ENCODE peak calls at places on chromosomes 13 and 19, in five cellular contexts. K is OCI-LY7, C is IMR-90, B is HCT116, G is breast epithelium. M is an unnamed sample.
A peak's percentile ranks its signal among the peaks of the same experiment; 100 is the strongest.

GRCh38 chr13:60411983-60412382 is 15.0 kb downstream of the TDRD3 start:
- DNase-seq in K (no peak), C (no peak), B (no peak), G (no peak), M (no peak)

GRCh38 chr19:45505151-45505995 is 1.9 kb upstream of the VASP start:
- DNase-seq in K (no peak), C (peak; percentile 58), B (no peak), G (no peak), M (no peak)

GRCh38 chr19:43439183-43440063 is 24.7 kb downstream of the TEX101 start:
- DNase-seq in K (peak; percentile 13), C (no peak), B (peak; percentile 38), G (no peak), M (no peak)

GRCh38 chr19:18450934-18451836 is 13.3 kb upstream of the ISYNA1 start:
- DNase-seq in K (peak; percentile 77), C (peak; percentile 64), B (no peak), G (peak; percentile 86), M (peak; percentile 93)

GRCh38 chr13:26813626-26814348 is 53.2 kb upstream of the GPR12 start:
- DNase-seq in K (no peak), C (no peak), B (no peak), G (no peak), M (no peak)

GRCh38 chr19:30256510-30256850 is 115.7 kb upstream of the ZNF536 start:
- DNase-seq in K (no peak), C (no peak), B (no peak), G (no peak), M (no peak)

GRCh38 chr13:60482012-60482411 is 85.0 kb downstream of the TDRD3 start:
- DNase-seq in K (no peak), C (peak; percentile 33), B (no peak), G (no peak), M (no peak)

GRCh38 chr19:45403781-45404556 is 900 bp downstream of the PPP1R13L start:
- DNase-seq in K (peak; percentile 79), C (no peak), B (no peak), G (peak; percentile 81), M (peak; percentile 76)

GRCh38 chr13:84802073-84802472 is 919.8 kb upstream of the SLITRK1 start:
- DNase-seq in K (no peak), C (no peak), B (no peak), G (no peak), M (no peak)

GRCh38 chr19:16143399-16144215 is at the start of gene HSH2D:
- DNase-seq in K (peak; percentile 97), C (no peak), B (peak; percentile 77), G (peak; percentile 60), M (peak; percentile 95)

GRCh38 chr13:30235206-30235605 is 72.1 kb downstream of the KATNAL1 start:
- DNase-seq in K (no peak), C (no peak), B (no peak), G (no peak), M (no peak)

GRCh38 chr13:47126432-47126831 is 229.6 kb upstream of the HTR2A start:
- DNase-seq in K (no peak), C (no peak), B (no peak), G (no peak), M (no peak)

GRCh38 chr19:54312436-54313362 is at the start of gene LILRA5:
- DNase-seq in K (no peak), C (no peak), B (no peak), G (peak; percentile 27), M (no peak)

GRCh38 chr19:29376855-29377354 is 148.9 kb upstream of the VSTM2B start:
- DNase-seq in K (no peak), C (no peak), B (no peak), G (no peak), M (no peak)

DNA sequence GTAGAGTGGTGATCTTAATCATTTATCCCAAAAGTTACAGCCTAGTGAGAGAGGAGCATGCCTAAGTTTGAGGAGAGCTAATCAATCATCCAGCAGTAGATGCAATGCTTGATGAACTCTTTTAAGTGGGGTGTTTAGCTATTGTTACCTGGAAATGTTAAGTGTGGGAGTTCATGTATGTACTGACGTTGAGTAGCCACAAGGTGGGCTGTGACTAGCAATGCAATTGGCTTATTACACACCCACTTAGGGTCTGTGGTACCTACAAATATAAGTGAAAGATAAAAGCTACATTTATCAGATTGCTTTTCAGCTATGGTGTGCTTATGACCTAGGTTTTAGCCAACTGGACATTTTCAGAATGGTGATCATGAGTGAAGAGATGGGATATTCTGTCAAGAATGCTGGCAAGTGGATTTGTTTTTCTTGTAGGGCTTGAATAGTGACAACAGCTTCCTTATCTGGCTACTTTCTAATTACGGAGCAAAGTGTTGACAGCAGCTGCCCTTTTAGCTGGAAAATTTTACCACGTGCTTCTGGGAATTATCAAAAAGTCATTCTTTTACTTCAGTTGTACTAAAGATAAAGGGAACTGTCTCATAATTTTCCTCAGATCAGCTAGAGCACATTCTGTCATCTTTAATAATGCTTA is 170.6 kb downstream of the POSTN start:
- DNase-seq in K (peak; percentile 1), C (no peak), B (no peak), G (no peak), M (no peak)
- TF ChIP-seq CTCF in K (peak; percentile 43), C (no peak), B (no peak), G (no peak), M (no peak)

DNA sequence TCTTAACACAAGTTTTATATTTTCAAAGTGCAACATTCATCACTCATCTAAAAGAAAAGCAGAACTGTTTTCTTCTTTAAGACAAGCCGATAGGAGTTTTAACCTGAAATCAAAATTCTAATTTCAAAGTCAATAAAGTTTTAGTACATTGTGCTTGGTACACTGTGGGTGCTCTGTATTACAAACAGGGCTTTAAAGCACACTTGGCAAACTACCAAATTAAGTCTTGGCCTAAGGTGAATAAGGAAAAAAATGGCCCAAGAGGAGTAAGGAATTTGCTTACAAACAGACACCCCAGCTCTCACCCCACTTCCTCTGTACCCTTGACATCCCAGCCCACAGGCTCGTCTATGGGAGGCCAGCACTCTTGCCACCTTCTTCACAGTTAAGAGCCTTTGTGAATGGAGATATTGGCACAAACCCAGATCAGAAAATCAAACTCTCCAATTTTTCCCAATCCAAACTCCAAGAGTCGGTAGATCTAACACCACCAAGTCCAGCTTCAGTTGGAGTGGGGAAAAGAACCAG is 66.0 kb downstream of the ABCC4 start:
- DNase-seq in K (no peak), C (no peak), B (no peak), G (no peak), M (no peak)
- H3K27ac ChIP-seq in K (peak overlapping the region; percentile 59), C (peak overlapping the region; percentile 4), B (no peak overlapping the region), G (no peak overlapping the region), M (no peak overlapping the region)

DNA sequence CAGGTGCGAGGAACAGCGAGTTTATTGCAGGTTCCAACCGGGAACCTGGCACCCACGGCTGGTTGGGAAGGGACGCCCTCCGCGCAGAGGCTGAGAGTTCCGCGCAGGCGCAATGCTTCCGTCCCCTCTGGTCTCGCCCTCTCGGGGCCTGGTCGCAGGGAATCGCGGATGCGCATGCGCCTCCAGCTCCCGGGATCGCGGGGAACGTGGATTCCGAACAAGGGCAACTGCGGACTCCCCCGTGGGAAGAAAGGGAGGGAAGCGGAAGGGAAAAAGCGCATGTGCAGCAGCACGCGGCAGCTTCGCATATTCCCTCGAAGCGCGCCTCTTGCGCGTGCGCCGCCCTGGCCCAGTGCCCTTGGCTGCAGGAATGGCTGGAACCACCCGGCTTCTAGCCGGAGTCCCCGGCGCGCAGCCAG is 1.1 kb downstream of the TSSK6 start:
- DNase-seq in K (no peak), C (no peak), B (no peak), G (no peak), M (peak; percentile 50)
- H3K4me3 ChIP-seq in K (no peak overlapping the region), C (no peak overlapping the region), B (no peak overlapping the region), G (peak overlapping the region; percentile 6), M (no peak overlapping the region)

GRCh38 chr13:28657784-28658538 is 969 bp upstream of the POMP start:
- DNase-seq in K (peak; percentile 17), C (peak; percentile 58), B (no peak), G (no peak), M (no peak)
- TF ChIP-seq CTCF in K (peak; percentile 36), C (peak; percentile 33), B (no peak), G (no peak), M (no peak)

GRCh38 chr19:4811328-4812131 is 20.0 kb downstream of the TICAM1 start:
- DNase-seq in K (peak; percentile 83), C (peak; percentile 45), B (peak; percentile 58), G (peak; percentile 89), M (peak; percentile 80)

GRCh38 chr19:4803736-4804695 is 12.5 kb downstream of the FEM1A start:
- DNase-seq in K (peak; percentile 85), C (peak; percentile 37), B (peak; percentile 41), G (no peak), M (peak; percentile 54)

GRCh38 chr19:4802711-4803110 is 11.2 kb downstream of the FEM1A start:
- DNase-seq in K (no peak), C (no peak), B (no peak), G (no peak), M (no peak)

GRCh38 chr19:4806384-4806783 is 14.8 kb downstream of the FEM1A start:
- DNase-seq in K (no peak), C (no peak), B (no peak), G (no peak), M (no peak)

DNA sequence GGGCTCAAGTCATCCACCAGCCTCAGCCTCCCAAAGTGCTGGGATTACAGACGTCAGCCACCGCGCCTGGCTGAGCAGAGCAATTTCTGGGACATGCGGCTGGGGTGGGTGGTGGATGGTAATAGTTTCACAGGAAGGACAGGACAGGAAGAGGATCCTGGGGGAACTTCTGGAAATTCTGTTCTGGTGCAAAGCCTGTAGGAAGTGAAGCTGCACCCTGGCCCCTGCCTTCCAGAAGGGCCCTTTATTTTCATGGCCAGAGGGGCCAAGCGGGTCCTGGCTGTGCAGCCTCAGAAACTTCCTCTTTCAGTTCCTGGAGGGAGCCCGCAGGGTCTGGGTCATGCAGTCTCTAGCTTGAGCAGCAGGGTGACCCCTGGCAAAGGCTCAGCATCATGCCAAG is 15.7 kb downstream of the FEM1A start:
- DNase-seq in K (peak; percentile 69), C (no peak), B (no peak), G (no peak), M (no peak)
- H3K27ac ChIP-seq in K (peak overlapping the region; percentile 42), C (no peak overlapping the region), B (no peak overlapping the region), G (no peak overlapping the region), M (no peak overlapping the region)

GRCh38 chr19:34094960-34095359 is 77.3 kb upstream of the LSM14A start:
- DNase-seq in K (no peak), C (no peak), B (no peak), G (no peak), M (no peak)

DNA sequence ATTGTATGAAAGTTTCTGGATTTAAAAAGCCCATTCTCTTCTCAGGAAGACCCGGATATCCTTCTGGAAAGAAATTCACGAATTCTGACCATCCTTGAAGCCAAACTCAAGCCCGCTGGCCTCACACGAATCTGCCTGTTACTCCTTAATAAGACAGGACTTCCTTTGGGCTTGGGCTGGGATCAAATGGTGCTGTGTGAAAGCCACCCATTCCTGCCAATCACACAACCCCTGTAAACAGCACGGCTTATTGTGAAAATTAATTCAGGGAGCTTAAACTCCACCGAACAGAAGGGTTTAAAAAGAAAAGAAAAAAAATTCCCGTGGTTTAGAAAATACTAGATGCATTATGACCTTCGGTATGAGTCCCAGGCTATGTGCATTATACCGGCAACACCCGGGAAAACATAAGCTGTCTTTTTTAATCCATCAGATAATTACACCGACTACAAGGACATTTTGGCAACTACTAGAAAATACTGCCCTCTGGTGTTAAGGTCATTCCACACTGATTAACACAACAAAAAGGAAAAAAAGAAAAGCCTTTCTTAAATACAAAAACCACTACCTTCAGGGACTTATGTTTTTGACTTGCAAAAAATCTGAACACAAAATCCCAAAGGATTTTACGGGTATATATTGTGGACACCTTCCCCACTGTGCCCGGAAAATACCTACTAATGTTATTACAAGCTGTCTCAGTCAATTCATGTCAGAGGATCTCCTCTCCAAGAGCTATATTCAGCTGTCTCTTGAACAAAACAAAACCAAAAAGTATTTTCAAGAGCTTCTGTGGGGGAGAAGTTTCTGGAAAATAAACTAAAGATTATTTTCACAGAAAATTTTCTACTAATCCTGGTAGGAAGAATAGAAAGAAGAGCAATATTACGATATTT is 76.0 kb upstream of the LSM14A start:
- DNase-seq in K (peak; percentile 68), C (peak; percentile 50), B (peak; percentile 66), G (no peak), M (no peak)
- H3K4me3 ChIP-seq in K (no peak overlapping the region), C (no peak overlapping the region), B (peak overlapping the region; percentile 6), G (no peak overlapping the region), M (no peak overlapping the region)

M was measured in body of pancreas.